ENCODE peak calls at places on chromosomes 7 and 10, in six cellular contexts. Z is IMR-90, I is mesenchymal stem cell, G is neuronal stem cell, R is trophoblast cell, S is H1. Y is an unnamed sample.

GRCh38 chr7:75532639-75533038 is 40.5 kb downstream of the SPDYE5 start:
- DNase-seq in Z (no peak), I (no peak), G (no peak), R (no peak), S (no peak), Y (no peak)

GRCh38 chr7:45923290-45923689 is 2.2 kb upstream of the IGFBP3 start:
- DNase-seq in Z (peak; percentile 72), I (peak; percentile 77), G (peak; percentile 64), R (peak; percentile 89), S (no peak), Y (peak; percentile 62)

GRCh38 chr7:46557295-46557711 is 636.2 kb upstream of the IGFBP3 start:
- DNase-seq in Z (no peak), I (peak; percentile 38), G (no peak), R (no peak), S (no peak), Y (no peak)

GRCh38 chr7:102248081-102248455 is 38.6 kb upstream of the SH2B2 start:
- DNase-seq in Z (no peak), I (no peak), G (no peak), R (no peak), S (no peak), Y (no peak)

GRCh38 chr10:116259638-116260037 is 13.4 kb downstream of the GFRA1 start:
- DNase-seq in Z (no peak), I (no peak), G (no peak), R (no peak), S (no peak), Y (no peak)

GRCh38 chr7:92588561-92588960 is 1.6 kb downstream of the FAM133B start:
- DNase-seq in Z (no peak), I (peak; percentile 43), G (no peak), R (no peak), S (no peak), Y (no peak)

GRCh38 chr7:17132726-17133125 is 165.7 kb upstream of the AHR start:
- DNase-seq in Z (no peak), I (peak; percentile 49), G (no peak), R (no peak), S (no peak), Y (no peak)

GRCh38 chr7:96084880-96085551 is 236.9 kb downstream of the SLC25A13 start:
- DNase-seq in Z (peak; percentile 68), I (peak; percentile 3), G (no peak), R (peak; percentile 19), S (no peak), Y (no peak)

GRCh38 chr7:151381083-151381332 is 28.8 kb downstream of the WDR86 start:
- DNase-seq in Z (no peak), I (no peak), G (no peak), R (no peak), S (no peak), Y (no peak)

GRCh38 chr7:78220754-78221153 is 422.2 kb downstream of the PHTF2 start:
- DNase-seq in Z (no peak), I (no peak), G (no peak), R (no peak), S (no peak), Y (no peak)

GRCh38 chr10:44008270-44008916 is 359.7 kb upstream of the ZNF32 start:
- DNase-seq in Z (peak; percentile 59), I (no peak), G (no peak), R (peak; percentile 92), S (no peak), Y (no peak)

GRCh38 chr10:43778571-43778970 is 129.9 kb upstream of the ZNF32 start:
- DNase-seq in Z (no peak), I (no peak), G (no peak), R (no peak), S (no peak), Y (no peak)

GRCh38 chr7:44678468-44679179 is 70.0 kb upstream of the ZMIZ2 start:
- DNase-seq in Z (peak; percentile 86), I (peak; percentile 77), G (no peak), R (peak; percentile 95), S (no peak), Y (no peak)

GRCh38 chr10:61397175-61397986 is 55.8 kb downstream of the TMEM26 start:
- DNase-seq in Z (peak; percentile 48), I (peak; percentile 68), G (no peak), R (peak; percentile 42), S (no peak), Y (no peak)

GRCh38 chr10:47361293-47361692 is 13.1 kb downstream of the RBP3 start:
- DNase-seq in Z (peak; percentile 16), I (peak; percentile 32), G (peak; percentile 61), R (peak; percentile 72), S (peak; percentile 44), Y (peak; percentile 84)

GRCh38 chr7:30140456-30140855 is 5.7 kb downstream of the MTURN start:
- DNase-seq in Z (no peak), I (no peak), G (no peak), R (no peak), S (no peak), Y (no peak)

GRCh38 chr7:116386674-116387073 is 112.9 kb upstream of the CAV2 start:
- DNase-seq in Z (no peak), I (no peak), G (no peak), R (peak; percentile 87), S (no peak), Y (no peak)

GRCh38 chr10:24292304-24293291 is 83.7 kb downstream of the KIAA1217 start:
- DNase-seq in Z (no peak), I (no peak), G (no peak), R (peak; percentile 16), S (no peak), Y (no peak)

GRCh38 chr7:50540785-50541579 is 24.2 kb downstream of the DDC start:
- DNase-seq in Z (no peak), I (no peak), G (no peak), R (no peak), S (no peak), Y (no peak)

GRCh38 chr10:8254350-8254749 is 199.9 kb downstream of the GATA3 start:
- DNase-seq in Z (no peak), I (no peak), G (no peak), R (no peak), S (no peak), Y (no peak)

GRCh38 chr10:119357389-119358139 is 150.2 kb downstream of the GRK5 start:
- DNase-seq in Z (no peak), I (no peak), G (no peak), R (no peak), S (no peak), Y (no peak)

GRCh38 chr10:17181751-17182150 is 19.7 kb downstream of the TRDMT1 start:
- DNase-seq in Z (no peak), I (peak; percentile 42), G (no peak), R (no peak), S (no peak), Y (no peak)

GRCh38 chr7:28172976-28173375 is 7.6 kb downstream of the JAZF1 start:
- DNase-seq in Z (no peak), I (no peak), G (no peak), R (no peak), S (no peak), Y (no peak)

GRCh38 chr10:115063702-115064479 is 29.3 kb upstream of the ATRNL1 start:
- DNase-seq in Z (no peak), I (no peak), G (no peak), R (no peak), S (no peak), Y (no peak)

GRCh38 chr10:103884681-103885139 is 29.3 kb upstream of the SH3PXD2A start:
- DNase-seq in Z (peak; percentile 60), I (peak; percentile 76), G (peak; percentile 46), R (peak; percentile 87), S (no peak), Y (peak; percentile 65)

GRCh38 chr10:122931088-122931958 is 20.9 kb downstream of the FAM24A start:
- DNase-seq in Z (peak; percentile 65), I (no peak), G (no peak), R (no peak), S (no peak), Y (no peak)

GRCh38 chr10:30583778-30584415 is 45.7 kb downstream of the LYZL2 start:
- DNase-seq in Z (peak; percentile 77), I (peak; percentile 64), G (no peak), R (peak; percentile 43), S (no peak), Y (no peak)

GRCh38 chr10:124145109-124145860 is 51.9 kb upstream of the CHST15 start:
- DNase-seq in Z (no peak), I (peak; percentile 60), G (no peak), R (peak; percentile 24), S (no peak), Y (no peak)

DNA sequence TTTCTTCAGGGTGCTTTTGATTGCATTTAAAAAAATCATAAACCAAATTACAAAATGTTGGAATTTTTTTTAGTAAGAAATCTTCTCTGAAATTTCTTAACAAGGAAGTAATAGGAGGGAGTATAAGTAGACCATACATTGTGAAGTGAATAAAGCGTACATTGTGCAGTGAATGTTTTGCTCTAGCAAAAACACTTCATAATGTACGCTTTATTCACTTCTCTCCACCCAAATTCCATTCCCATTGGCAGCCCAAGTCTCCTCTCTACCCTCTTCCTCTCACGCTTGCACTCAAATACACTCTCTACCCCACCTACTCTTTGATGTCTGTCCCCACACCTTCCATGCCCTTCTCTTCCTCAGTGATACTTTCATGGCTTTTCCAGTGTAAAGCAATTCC is 241.0 kb downstream of the PPP1R3A start:
- DNase-seq in Z (no peak), I (no peak), G (no peak), R (no peak), S (no peak), Y (no peak)
- H3K14ac ChIP-seq in Z (no peak overlapping the region), I (no peak overlapping the region), G (no peak overlapping the region), R (no peak overlapping the region), S (no peak overlapping the region), Y (no peak overlapping the region)

GRCh38 chr10:74176380-74177139 is 25.5 kb downstream of the ADK start:
- DNase-seq in Z (peak; percentile 92), I (peak; percentile 97), G (peak; percentile 82), R (peak; percentile 98), S (peak; percentile 89), Y (peak; percentile 97)
- H2BK5ac ChIP-seq in Z (peak overlapping the region; percentile 71), I (no peak overlapping the region), G (peak overlapping the region; percentile 87), R (peak overlapping the region; percentile 77), S (peak overlapping the region; percentile 88), Y (no peak overlapping the region)

GRCh38 chr7:14394786-14395185 is 405.3 kb upstream of the ETV1 start:
- DNase-seq in Z (no peak), I (no peak), G (no peak), R (no peak), S (no peak), Y (no peak)
- H3K14ac ChIP-seq in Z (no peak overlapping the region), I (no peak overlapping the region), G (no peak overlapping the region), R (no peak overlapping the region), S (no peak overlapping the region), Y (no peak overlapping the region)

DNA sequence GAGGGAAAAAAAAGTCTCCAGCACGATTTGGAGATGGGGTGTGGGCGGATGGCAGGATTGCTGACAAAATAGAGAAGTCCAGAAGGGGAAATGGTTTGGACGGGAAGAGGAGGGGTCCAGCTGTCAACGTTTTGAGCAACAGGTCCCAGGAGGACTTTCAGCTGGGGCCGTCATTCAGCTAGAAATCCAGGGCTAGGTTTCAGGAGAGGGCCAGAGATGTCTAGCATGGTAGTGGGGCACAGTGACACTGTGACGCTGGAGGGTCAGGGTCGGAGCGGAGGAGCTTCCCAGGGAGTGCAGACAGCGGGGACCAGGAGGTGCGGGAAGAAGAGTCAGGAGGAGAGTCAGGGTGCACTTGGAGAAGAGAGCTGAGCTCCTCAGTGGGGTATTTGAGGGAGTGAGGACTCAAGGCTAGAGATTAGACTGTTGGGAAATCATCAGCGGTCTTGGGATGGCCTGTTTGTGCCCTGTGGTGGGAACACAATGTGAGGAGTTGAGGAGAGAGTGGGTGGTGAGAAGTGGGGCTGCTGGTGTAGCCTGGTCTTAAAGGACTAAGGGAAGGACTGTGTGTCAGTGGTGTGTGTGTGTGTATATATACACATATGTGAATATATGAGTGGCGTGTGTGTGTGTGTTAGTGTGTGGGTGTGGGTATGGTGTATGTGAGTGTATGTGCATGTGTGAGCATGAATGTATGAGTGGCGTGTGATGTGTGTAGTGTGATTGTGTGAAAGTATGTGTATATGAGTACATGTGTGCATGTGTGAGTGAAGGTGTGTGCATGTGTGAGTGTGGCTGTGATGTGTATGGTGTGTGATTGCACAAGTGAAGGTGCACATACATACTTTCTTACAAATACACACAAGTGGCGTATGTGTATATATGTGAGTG is 3.8 kb downstream of the ZYX start:
- DNase-seq in Z (no peak), I (no peak), G (no peak), R (no peak), S (no peak), Y (peak; percentile 31)
- H2BK5ac ChIP-seq in Z (peak overlapping the region; percentile 67), I (no peak overlapping the region), G (no peak overlapping the region), R (no peak overlapping the region), S (peak overlapping the region; percentile 44), Y (no peak overlapping the region)

Y was measured in H9.